ENCODE peak calls at places on chromosomes 7 and 10, in seven cellular contexts. X is uterus, U is tibial artery, O is HepG2, K is IMR-90, G is tibial nerve, T is hepatocyte. F is an unnamed sample.

GRCh38 chr7:118006979-118007378 is 133.7 kb upstream of the CTTNBP2 start:
- DNase-seq in G (no peak), O (no peak), K (no peak), T (no peak), U (no peak), X (no peak), F (no peak)

GRCh38 chr7:54932818-54933543 is 85.8 kb upstream of the EGFR start:
- DNase-seq in X (peak; percentile 61), K (peak; percentile 66), G (peak; percentile 9), T (peak; percentile 85), O (peak; percentile 17), U (peak; percentile 43), F (peak; percentile 61)

GRCh38 chr10:20745556-20745955 is 151.6 kb downstream of the NEBL start:
- DNase-seq in K (no peak), O (no peak), T (no peak), X (no peak), G (no peak), U (no peak), F (no peak)

GRCh38 chr7:32206987-32207386 is 136.8 kb upstream of the PDE1C start:
- DNase-seq in O (peak; percentile 16), K (peak; percentile 3), G (no peak), X (no peak), T (peak; percentile 35), U (no peak), F (no peak)

GRCh38 chr7:117800406-117800805 is 72.8 kb downstream of the CTTNBP2 start:
- DNase-seq in U (no peak), K (no peak), O (no peak), T (no peak), G (no peak), X (no peak), F (no peak)

GRCh38 chr7:64876792-64877713 is 26.0 kb upstream of the ZNF273 start:
- DNase-seq in X (no peak), U (no peak), G (peak; percentile 4), O (no peak), T (peak; percentile 36), K (no peak), F (peak; percentile 25)

GRCh38 chr10:109183366-109183765 is 739.9 kb downstream of the XPNPEP1 start:
- DNase-seq in X (no peak), U (no peak), G (no peak), K (peak; percentile 72), O (no peak), T (no peak), F (no peak)

GRCh38 chr10:3720228-3721019 is 64.6 kb downstream of the KLF6 start:
- DNase-seq in K (peak; percentile 88), T (peak; percentile 66), O (peak; percentile 17), X (no peak), G (peak; percentile 67), U (peak; percentile 72), F (no peak)

GRCh38 chr10:72228318-72228751 is 12.3 kb upstream of the ASCC1 start:
- DNase-seq in T (no peak), G (no peak), X (no peak), O (no peak), K (no peak), U (no peak), F (no peak)

GRCh38 chr7:151851160-151851751 is 25.7 kb downstream of the PRKAG2 start:
- DNase-seq in X (no peak), K (no peak), O (no peak), U (peak; percentile 56), T (no peak), G (no peak), F (no peak)

GRCh38 chr7:20352573-20353304 is 22.0 kb downstream of the ITGB8 start:
- DNase-seq in X (no peak), T (peak; percentile 44), U (no peak), G (no peak), K (peak; percentile 31), O (no peak), F (peak; percentile 64)

GRCh38 chr7:101733713-101734475 is 83.5 kb upstream of the CUX1 start:
- DNase-seq in T (peak; percentile 73), U (peak; percentile 29), K (peak; percentile 47), X (peak; percentile 38), G (peak; percentile 25), O (peak; percentile 57), F (no peak)

GRCh38 chr10:69641261-69641980 is 11.4 kb downstream of the FAM241B start:
- DNase-seq in O (no peak), T (no peak), G (no peak), U (no peak), X (no peak), K (no peak), F (no peak)

GRCh38 chr7:107857541-107857912 is 33.5 kb upstream of the DLD start:
- DNase-seq in X (no peak), G (no peak), O (peak; percentile 53), T (no peak), U (no peak), K (peak; percentile 33), F (no peak)

DNA sequence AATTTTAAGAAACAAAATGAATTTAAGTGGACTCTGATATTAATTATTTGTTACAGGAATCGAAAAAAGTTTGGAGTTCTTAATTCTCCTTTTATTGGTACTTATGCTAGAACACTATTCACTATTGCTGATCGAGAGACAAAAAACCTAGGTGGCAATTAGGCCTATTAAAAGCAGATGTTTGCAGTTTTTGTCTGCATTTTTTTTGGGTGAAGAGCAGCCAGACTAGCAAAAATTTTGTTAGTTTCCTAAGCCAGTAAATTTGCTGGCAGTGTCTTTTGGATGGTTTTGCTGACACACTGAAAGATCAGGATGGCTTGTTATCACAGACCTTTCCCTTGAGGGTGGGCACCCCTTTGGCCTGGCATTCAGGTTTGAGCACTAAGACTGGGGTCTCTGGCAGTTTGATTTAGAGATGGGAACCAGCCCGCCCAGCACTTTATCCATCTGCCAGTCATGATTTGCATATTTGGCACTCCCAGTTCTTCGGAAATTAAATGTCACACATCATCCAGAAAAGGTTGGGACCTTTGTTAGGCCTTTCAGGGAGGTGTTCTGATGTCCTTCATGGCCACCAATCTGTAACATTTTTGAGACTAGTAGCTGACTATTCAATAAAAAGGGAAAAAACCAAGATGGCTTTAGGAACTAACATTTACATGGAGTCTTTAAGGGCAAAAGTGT is 57.3 kb downstream of the INPP5F start:
- DNase-seq in T (no peak), O (no peak), X (no peak), U (no peak), K (no peak), G (no peak), F (no peak)
- H3K4me1 ChIP-seq in T (peaks cover 15% of the 10 kb centered on the region), O (peaks cover 41% of the 10 kb centered on the region), X (no peaks in the 10 kb centered on the region), U (no peaks in the 10 kb centered on the region), K (peaks cover 4% of the 10 kb centered on the region), G (peaks cover 30% of the 10 kb centered on the region), F (peaks cover 68% of the 10 kb centered on the region)

GRCh38 chr10:51679841-51680240 is 19.6 kb downstream of the CSTF2T start:
- DNase-seq in X (no peak), G (no peak), T (no peak), O (no peak), U (no peak), K (no peak), F (no peak)
- H3K4me3 ChIP-seq in X (no peak overlapping the region), G (no peak overlapping the region), T (no peak overlapping the region), O (no peak overlapping the region), U (no peak overlapping the region), K (no peak overlapping the region), F (no peak overlapping the region)

GRCh38 chr10:58625070-58625469 is 112.4 kb downstream of the BICC1 start:
- DNase-seq in T (no peak), U (no peak), O (peak; percentile 6), K (peak; percentile 93), G (no peak), X (no peak), F (no peak)
- H3K27ac ChIP-seq in T (no peak overlapping the region), U (no peak overlapping the region), O (no peak overlapping the region), K (no peak overlapping the region), G (no peak overlapping the region), X (no peak overlapping the region), F (no peak overlapping the region)

GRCh38 chr10:95741807-95742528 is 14.0 kb upstream of the ENTPD1 start:
- DNase-seq in U (peak; percentile 43), K (peak; percentile 35), O (no peak), X (no peak), G (no peak), T (peak; percentile 10), F (no peak)
- H3K4me1 ChIP-seq in U (no peaks in the 10 kb centered on the region), K (peaks cover 2% of the 10 kb centered on the region), O (peaks cover 17% of the 10 kb centered on the region), X (peaks cover 4% of the 10 kb centered on the region), G (peaks cover 12% of the 10 kb centered on the region), T (no peaks in the 10 kb centered on the region), F (no peaks in the 10 kb centered on the region)

GRCh38 chr7:100476903-100477870 is 1.8 kb downstream of the TSC22D4 start:
- DNase-seq in G (no peak), X (peak; percentile 28), U (no peak), O (no peak), K (no peak), T (no peak), F (no peak)

GRCh38 chr7:100476108-100476780 is 2.8 kb downstream of the TSC22D4 start:
- DNase-seq in U (no peak), X (no peak), O (no peak), T (no peak), G (no peak), K (no peak), F (no peak)

GRCh38 chr7:100472854-100473499 is 6.0 kb downstream of the TSC22D4 start:
- DNase-seq in G (no peak), K (peak; percentile 60), U (peak; percentile 38), O (no peak), X (peak; percentile 63), T (no peak), F (no peak)

GRCh38 chr7:100477871-100478248 is 1.2 kb downstream of the TSC22D4 start:
- DNase-seq in G (no peak), K (no peak), T (no peak), O (no peak), U (no peak), X (peak; percentile 28), F (no peak)

DNA sequence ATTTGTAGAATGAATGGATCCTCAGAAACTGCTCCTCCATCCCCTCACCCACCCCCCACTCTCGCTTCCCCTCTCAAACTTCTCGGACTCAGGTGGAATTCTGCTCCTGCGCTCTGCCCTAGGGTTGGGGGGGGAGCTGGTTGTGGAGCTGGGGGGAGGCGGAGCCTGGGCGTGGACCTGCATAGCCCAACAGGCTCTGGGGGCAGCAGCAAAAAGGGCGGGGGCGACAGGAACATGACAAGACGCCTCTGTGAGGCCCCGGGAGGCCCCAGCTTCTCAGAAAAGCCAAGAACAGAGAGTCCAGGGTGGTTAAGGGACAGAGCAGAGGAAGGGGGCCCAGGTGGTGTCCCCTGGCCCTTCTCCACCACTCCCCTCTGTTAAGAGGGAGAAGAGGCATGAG is 3.5 kb downstream of the TSC22D4 start:
- DNase-seq in T (peak; percentile 58), U (no peak), K (no peak), X (peak; percentile 48), O (no peak), G (peak; percentile 47), F (no peak)
- H3K4me3 ChIP-seq in T (no peak overlapping the region), U (peak overlapping the region; percentile 65), K (no peak overlapping the region), X (peak overlapping the region; percentile 78), O (no peak overlapping the region), G (peak overlapping the region; percentile 97), F (no peak overlapping the region)

GRCh38 chr10:89431977-89432376 is 17.6 kb downstream of the IFIT5 start:
- DNase-seq in O (peak; percentile 10), G (no peak), U (no peak), X (no peak), T (peak; percentile 50), K (peak; percentile 66), F (no peak)
- H3K27ac ChIP-seq in O (no peak overlapping the region), G (no peak overlapping the region), U (no peak overlapping the region), X (no peak overlapping the region), T (no peak overlapping the region), K (no peak overlapping the region), F (no peak overlapping the region)

F was measured in SJSA1.